ENCODE peak calls at places on chromosomes 5 and 9, in nine cellular contexts. U is spleen, S is fibroblast of mammary gland, C is fibroblast of pulmonary artery, I is progenitor cell of endocrine pancreas, G is GM13977, H is endodermal cell, V is HFFc6, E is Peyer's patch. R is an unnamed sample.

GRCh38 chr5:109370343-109370742 is 39.4 kb downstream of the PJA2 start:
- DNase-seq in U (no peak), H (no peak), I (no peak), C (no peak), S (no peak), V (no peak), E (no peak), G (no peak), R (no peak)

GRCh38 chr9:99115947-99116543 is 11.1 kb downstream of the TGFBR1 start:
- DNase-seq in H (no peak), S (no peak), E (no peak), U (no peak), V (no peak), C (no peak), I (no peak), G (no peak), R (no peak)

GRCh38 chr5:66666778-66667177 is 70.6 kb downstream of the MAST4 start:
- DNase-seq in H (no peak), G (no peak), U (no peak), E (peak; percentile 22), C (no peak), I (no peak), S (no peak), V (no peak), R (no peak)

GRCh38 chr5:173800340-173800739 is 87.8 kb upstream of the CPEB4 start:
- DNase-seq in G (no peak), C (peak; percentile 39), U (no peak), H (no peak), I (no peak), S (no peak), E (no peak), V (peak; percentile 22), R (peak; percentile 87)

GRCh38 chr9:70192707-70193106 is 66.1 kb upstream of the SMC5 start:
- DNase-seq in U (no peak), V (no peak), H (no peak), G (no peak), I (no peak), E (no peak), S (no peak), C (no peak), R (no peak)

GRCh38 chr5:90037646-90038045 is 371.9 kb downstream of the CETN3 start:
- DNase-seq in U (no peak), C (peak; percentile 73), E (no peak), I (no peak), G (no peak), S (peak; percentile 25), H (no peak), V (no peak), R (no peak)

GRCh38 chr9:79572891-79573696 is 1.3 kb downstream of the TLE4 start:
- DNase-seq in E (peak; percentile 54), I (peak; percentile 26), G (peak; percentile 66), S (no peak), H (peak; percentile 71), U (peak; percentile 95), V (no peak), C (no peak), R (no peak)

GRCh38 chr5:113612060-113612496 is 98.6 kb downstream of the YTHDC2 start:
- DNase-seq in U (no peak), C (peak; percentile 66), S (peak; percentile 47), E (no peak), G (peak; percentile 71), H (no peak), I (no peak), V (peak; percentile 25), R (peak; percentile 9)

GRCh38 chr9:117000834-117001233 is 313.7 kb downstream of the TRIM32 start:
- DNase-seq in E (no peak), G (no peak), V (no peak), U (no peak), I (no peak), C (no peak), H (no peak), S (no peak), R (no peak)

GRCh38 chr5:61534481-61535267 is 202.6 kb downstream of the ZSWIM6 start:
- DNase-seq in E (no peak), V (no peak), H (no peak), S (no peak), U (no peak), C (no peak), I (no peak), G (peak; percentile 36), R (no peak)

GRCh38 chr5:172051643-172052362 is 45.4 kb upstream of the FBXW11 start:
- DNase-seq in I (no peak), C (no peak), G (no peak), H (no peak), V (no peak), S (peak; percentile 12), E (no peak), U (no peak), R (peak; percentile 25)

GRCh38 chr5:172054611-172055153 is 48.2 kb upstream of the FBXW11 start:
- DNase-seq in V (no peak), C (no peak), I (no peak), H (no peak), S (no peak), G (no peak), E (no peak), U (peak; percentile 68), R (no peak)

GRCh38 chr5:172050070-172050469 is 43.6 kb upstream of the FBXW11 start:
- DNase-seq in H (no peak), G (no peak), S (no peak), U (no peak), E (no peak), I (no peak), C (no peak), V (no peak), R (no peak)

GRCh38 chr5:172055421-172055820 is 49.0 kb upstream of the FBXW11 start:
- DNase-seq in C (no peak), S (no peak), I (no peak), E (no peak), G (no peak), H (no peak), V (no peak), U (no peak), R (no peak)

GRCh38 chr5:172052454-172053236 is 46.2 kb upstream of the FBXW11 start:
- DNase-seq in U (no peak), C (peak; percentile 92), I (no peak), G (no peak), H (no peak), V (peak; percentile 33), E (no peak), S (peak; percentile 90), R (no peak)
- TF ChIP-seq CTCF in U (no peak), C (peak; percentile 67), I (no peak), G (no peak), H (peak; percentile 37), V (peak; percentile 22), E (no peak), S (peak; percentile 41), R (peak; percentile 0)

DNA sequence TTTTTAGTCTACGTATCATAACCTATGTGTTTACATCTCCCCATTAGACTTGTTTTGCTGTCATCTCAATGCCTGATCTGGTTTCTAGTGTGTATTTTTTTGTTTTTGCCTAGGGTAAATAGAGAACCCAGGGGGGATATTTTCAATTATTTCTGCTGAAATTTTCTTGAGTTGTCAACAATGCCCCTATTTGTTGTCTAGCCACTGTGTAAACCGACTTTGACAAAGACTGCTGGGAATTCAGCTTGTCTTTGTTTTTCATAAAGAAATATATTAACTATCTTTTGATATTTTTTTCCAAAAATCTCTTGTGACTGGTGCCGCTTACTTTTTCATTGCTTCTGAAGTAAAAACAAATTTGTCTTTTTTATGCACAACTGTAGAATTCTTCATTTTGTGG is 28.1 kb downstream of the MACIR start:
- DNase-seq in H (no peak), G (no peak), U (no peak), E (no peak), C (no peak), S (no peak), V (no peak), I (no peak), R (no peak)
- TF ChIP-seq CTCF in H (no peak), G (no peak), U (no peak), E (no peak), C (no peak), S (no peak), V (no peak), I (no peak), R (no peak)

GRCh38 chr5:57436586-57436985 is 46.0 kb downstream of the ACTBL2 start:
- DNase-seq in G (no peak), V (no peak), I (no peak), S (no peak), U (no peak), H (no peak), C (peak; percentile 59), E (no peak), R (no peak)
- TF ChIP-seq CTCF in G (no peak), V (no peak), I (no peak), S (no peak), U (no peak), H (no peak), C (no peak), E (no peak), R (no peak)

DNA sequence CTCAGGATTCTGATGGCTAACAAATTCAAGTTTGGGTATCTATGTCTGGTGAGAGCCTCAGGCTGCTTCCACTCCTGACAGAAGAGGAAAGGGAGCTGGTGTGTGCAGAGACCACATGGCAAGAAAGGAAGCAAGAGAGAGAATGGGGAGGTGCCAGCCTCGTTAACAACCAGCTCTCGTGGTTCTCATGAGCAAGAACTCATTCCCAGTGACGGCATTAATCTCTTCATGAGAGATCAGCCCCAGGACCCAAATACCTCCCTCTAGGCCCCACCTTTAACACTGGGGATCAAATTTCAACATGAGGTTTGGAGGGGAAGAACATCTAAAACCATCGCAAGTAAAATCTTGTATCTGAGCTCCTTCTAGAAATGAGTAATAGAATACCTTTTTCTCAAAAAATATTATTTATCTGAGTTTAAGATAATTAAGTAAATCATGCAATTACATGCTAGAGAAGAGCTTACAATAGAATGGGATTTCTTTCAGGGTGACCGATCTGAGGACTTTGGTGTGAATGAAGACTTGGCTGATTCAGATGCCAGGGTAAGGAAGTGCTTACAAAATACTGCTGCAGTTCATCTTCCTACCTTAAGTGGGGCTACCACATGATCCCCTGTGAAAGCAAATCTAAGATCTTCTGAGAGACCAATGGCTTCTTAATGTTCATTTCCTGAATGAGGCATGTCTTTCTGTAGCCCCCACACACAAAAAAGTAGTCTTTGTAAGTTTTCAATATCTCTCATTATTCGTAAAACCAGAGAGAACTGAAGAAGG is 11.5 kb downstream of the ANXA1 start:
- DNase-seq in C (no peak), I (no peak), U (no peak), G (no peak), V (no peak), S (no peak), H (no peak), E (no peak), R (no peak)
- TF ChIP-seq CTCF in C (peak; percentile 3), I (peak; percentile 25), U (no peak), G (no peak), V (peak; percentile 28), S (no peak), H (peak; percentile 57), E (no peak), R (no peak)

DNA sequence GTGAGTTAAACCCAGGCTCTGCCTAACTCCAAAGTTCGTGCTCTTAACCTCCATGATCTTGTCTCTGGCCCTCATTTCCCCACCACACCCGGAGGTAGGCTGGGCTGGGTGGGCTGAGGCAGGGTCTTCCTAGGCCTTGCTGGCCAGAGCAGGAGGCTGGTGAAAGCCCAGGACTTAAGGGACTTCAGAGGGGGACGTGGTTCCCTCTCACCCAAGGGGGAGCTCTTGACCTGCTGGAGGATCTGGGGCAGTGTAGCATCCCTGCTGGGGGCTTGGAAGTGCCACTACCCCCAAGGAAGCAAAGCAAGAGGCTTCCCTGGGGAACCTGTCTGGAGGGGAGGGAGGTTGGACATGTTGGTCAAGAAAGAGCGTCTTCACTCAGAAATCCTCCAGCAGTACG is 14.7 kb downstream of the PITX1 start:
- DNase-seq in V (no peak), I (no peak), S (no peak), E (no peak), C (no peak), H (no peak), G (no peak), U (peak; percentile 58), R (no peak)
- TF ChIP-seq CTCF in V (no peak), I (no peak), S (no peak), E (no peak), C (no peak), H (peak; percentile 38), G (no peak), U (no peak), R (no peak)